ENCODE peak calls at places on chromosomes 16 and 17, in six cellular contexts. F is CD8-positive, alpha-beta T cell; D is NB4; Z is fibroblast of lung; Y is left ventricle myocardium inferior; V is pancreas. A is an unnamed sample.
A peak's percentile ranks its signal among the peaks of the same experiment; 100 is the strongest.

GRCh38 chr17:12987120-12987519 is 30.7 kb downstream of the ELAC2 start:
- DNase-seq in Z (no peak), V (no peak), F (no peak), Y (no peak), D (no peak), A (no peak)

GRCh38 chr17:21368545-21369246 is 7.5 kb upstream of the KCNJ12 start:
- DNase-seq in F (no peak), Z (no peak), Y (no peak), D (peak; percentile 96), V (no peak), A (no peak)

GRCh38 chr16:81497690-81498089 is 53.1 kb downstream of the CMIP start:
- DNase-seq in V (no peak), Y (no peak), D (no peak), Z (no peak), F (no peak), A (no peak)

GRCh38 chr17:65531508-65532431 is 29.7 kb downstream of the AXIN2 start:
- DNase-seq in F (no peak), Z (peak; percentile 91), D (no peak), Y (peak; percentile 60), V (peak; percentile 23), A (no peak)

GRCh38 chr17:35612924-35613521 is 25.9 kb downstream of the AP2B1 start:
- DNase-seq in D (peak; percentile 63), Z (peak; percentile 76), Y (no peak), V (no peak), F (peak; percentile 34), A (no peak)

GRCh38 chr16:2238396-2239230 is 2.4 kb downstream of the DNASE1L2 start:
- DNase-seq in F (no peak), Y (no peak), V (no peak), D (no peak), Z (no peak), A (no peak)

GRCh38 chr16:87076950-87077749 is 240.0 kb downstream of the C16orf95 start:
- DNase-seq in Y (peak; percentile 48), D (peak; percentile 88), Z (peak; percentile 59), V (peak; percentile 79), F (peak; percentile 15), A (no peak)

GRCh38 chr17:29593546-29594440 is 861 bp downstream of the ANKRD13B start:
- DNase-seq in Z (peak; percentile 23), D (peak; percentile 66), F (peak; percentile 39), V (no peak), Y (no peak), A (no peak)

GRCh38 chr16:19997264-19997663 is 76.4 kb downstream of the GPR139 start:
- DNase-seq in F (no peak), D (no peak), Z (no peak), V (no peak), Y (no peak), A (no peak)
- TF ChIP-seq CTCF in F (no peak), D (no peak), Z (no peak), V (no peak), Y (no peak), A (no peak)

GRCh38 chr16:69438465-69438864 is 14.0 kb downstream of the CYB5B start:
- DNase-seq in V (no peak), Z (no peak), F (no peak), D (no peak), Y (no peak), A (no peak)

GRCh38 chr16:69444873-69445517 is 20.6 kb downstream of the CYB5B start:
- DNase-seq in F (no peak), D (peak; percentile 18), V (no peak), Z (peak; percentile 73), Y (no peak), A (no peak)

GRCh38 chr16:69440236-69440635 is 15.8 kb downstream of the CYB5B start:
- DNase-seq in D (no peak), F (no peak), Z (no peak), V (no peak), Y (no peak), A (no peak)

GRCh38 chr16:69448470-69449193 is 24.2 kb downstream of the CYB5B start:
- DNase-seq in F (no peak), Z (peak; percentile 79), V (no peak), D (no peak), Y (no peak), A (no peak)

DNA sequence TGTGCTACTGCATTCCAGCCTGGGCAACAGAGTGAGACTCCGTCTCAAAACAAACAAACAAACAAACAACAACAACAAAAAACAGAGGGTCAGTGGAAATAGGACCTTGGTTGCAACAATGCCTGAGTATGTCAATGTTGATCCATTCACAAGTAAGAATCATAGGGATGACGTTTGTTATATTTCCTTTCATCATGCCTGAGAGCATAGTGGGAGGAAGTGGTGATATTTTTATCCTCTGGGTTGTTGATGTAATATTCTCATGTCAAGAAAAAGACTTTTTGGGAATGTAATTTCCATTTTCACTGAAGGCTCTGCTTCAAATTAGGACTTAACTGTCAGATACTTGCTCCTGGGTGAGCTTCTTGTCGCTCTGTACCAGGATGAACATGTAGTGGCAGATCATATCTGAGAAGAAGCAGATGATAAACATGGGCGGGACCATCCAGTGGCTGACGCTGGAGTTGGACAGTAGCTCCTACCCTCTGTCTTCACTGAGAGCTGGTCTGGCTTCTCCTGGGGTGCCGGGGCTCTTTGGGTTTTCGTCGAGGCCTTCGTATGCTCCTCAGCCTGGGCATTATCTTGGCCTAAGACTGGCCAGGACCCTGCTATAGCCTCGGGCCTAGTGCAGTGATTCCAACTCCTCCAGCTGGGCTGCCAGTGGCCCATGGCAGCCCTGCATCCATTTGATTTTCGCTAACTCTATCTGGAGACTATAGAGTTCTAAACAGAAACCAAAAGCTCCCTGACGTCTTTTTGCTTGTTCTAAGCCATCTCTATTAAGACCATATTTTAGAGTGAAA is 19.6 kb downstream of the CYB5B start:
- DNase-seq in Z (peak; percentile 64), D (no peak), V (no peak), Y (peak; percentile 24), F (peak; percentile 43), A (no peak)
- H3K4me3 ChIP-seq in Z (peak overlapping the region; percentile 43), D (no peak overlapping the region), V (no peak overlapping the region), Y (peak overlapping the region; percentile 53), F (peak overlapping the region; percentile 39), A (peak overlapping the region; percentile 0)

GRCh38 chr16:72384651-72385050 is 212.7 kb upstream of the PMFBP1 start:
- DNase-seq in V (no peak), Z (no peak), Y (no peak), F (no peak), D (no peak), A (no peak)

DNA sequence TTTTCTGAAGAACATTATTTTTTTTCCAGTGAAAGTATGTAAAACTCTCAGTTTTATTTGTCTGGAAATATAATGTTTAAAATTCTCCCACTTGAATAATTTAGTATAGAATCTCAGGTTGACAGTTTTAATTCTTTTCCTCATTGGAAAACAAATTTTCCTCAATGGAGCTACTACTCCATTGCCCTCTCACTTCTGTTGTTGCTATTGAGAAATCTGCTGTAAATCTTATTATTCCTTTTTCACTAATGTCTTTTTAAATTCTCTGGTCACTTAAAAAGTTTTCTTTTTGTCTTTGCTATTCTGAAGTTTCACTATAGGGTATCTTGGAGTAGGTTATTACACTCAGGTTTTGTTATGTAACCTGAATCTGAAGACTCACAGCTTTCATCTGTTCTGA is 216.1 kb upstream of the PMFBP1 start:
- DNase-seq in D (no peak), F (no peak), V (no peak), Z (no peak), Y (no peak), A (no peak)
- TF ChIP-seq CTCF in D (no peak), F (no peak), V (no peak), Z (no peak), Y (no peak), A (no peak)

DNA sequence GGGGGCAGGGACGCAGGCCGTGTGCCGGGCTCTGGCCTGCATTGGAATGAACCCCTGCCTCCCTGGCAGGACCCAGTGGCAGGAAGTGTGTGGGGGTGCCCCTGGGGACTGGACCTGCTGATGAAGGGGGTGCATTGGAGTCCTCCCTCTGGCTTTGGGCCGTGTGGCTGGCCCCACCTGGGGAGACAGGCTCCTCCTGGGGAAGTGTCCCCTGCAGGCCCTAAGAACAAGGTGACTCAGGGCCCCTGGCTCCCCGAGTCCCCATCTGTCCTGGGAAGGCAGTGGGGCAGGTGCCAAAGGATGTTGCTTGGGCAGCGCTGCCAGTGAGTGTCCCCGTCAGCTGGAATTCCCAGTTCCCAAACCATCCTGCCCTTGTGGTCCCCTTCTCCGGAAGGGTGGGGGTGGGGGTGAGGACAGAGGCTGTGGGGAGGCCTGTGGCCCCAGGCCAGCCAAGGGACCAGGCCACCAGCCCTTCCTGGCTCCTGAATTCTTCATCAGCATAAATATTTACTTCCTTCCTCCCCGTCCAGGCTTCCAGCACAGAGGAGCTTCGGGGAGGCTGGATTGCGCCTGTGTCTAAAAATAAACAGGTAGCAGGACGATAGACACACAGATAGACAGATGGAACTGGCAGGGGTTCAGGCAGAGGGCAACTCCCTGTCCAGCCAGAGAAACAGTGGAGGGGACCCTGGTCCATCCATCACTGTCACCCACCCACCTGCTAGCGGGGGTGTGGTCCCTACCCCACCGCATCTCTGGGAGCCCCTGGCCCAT is 12.9 kb downstream of the GLIS2 start:
- DNase-seq in F (no peak), Z (no peak), Y (peak; percentile 54), D (no peak), V (no peak), A (no peak)
- H3K4me3 ChIP-seq in F (no peak overlapping the region), Z (peak overlapping the region; percentile 51), Y (peak overlapping the region; percentile 69), D (no peak overlapping the region), V (no peak overlapping the region), A (peak overlapping the region; percentile 58)

DNA sequence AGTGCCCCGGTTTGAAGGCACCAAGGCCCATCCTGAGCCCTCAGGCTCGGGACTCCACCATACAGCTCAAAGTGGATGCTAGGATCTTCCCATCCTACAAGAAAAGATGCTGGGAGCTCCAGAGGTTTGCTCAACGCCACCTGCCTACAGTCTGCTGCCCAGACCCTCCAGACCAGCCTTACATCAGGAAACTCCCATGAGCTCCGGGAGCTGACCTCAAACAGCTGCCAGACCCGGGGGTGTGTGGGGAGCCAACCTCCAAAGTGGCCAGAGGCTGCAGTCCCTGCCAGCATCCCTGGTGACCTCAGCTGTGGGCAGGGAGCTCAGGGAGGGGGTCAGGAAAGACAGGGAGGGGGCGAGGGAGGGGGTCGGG is 43.8 kb downstream of the C16orf82 start:
- DNase-seq in D (no peak), V (no peak), Z (no peak), Y (no peak), F (no peak), A (no peak)
- TF ChIP-seq CTCF in D (no peak), V (no peak), Z (no peak), Y (no peak), F (no peak), A (no peak)

GRCh38 chr17:41956522-41956921 is 10.1 kb upstream of the CNP start:
- DNase-seq in Z (no peak), D (peak; percentile 50), Y (no peak), F (no peak), V (no peak), A (no peak)

GRCh38 chr17:41959336-41960095 is 7.1 kb upstream of the CNP start:
- DNase-seq in D (peak; percentile 90), V (no peak), F (no peak), Y (no peak), Z (peak; percentile 56), A (no peak)

GRCh38 chr17:41957869-41958231 is 8.7 kb upstream of the CNP start:
- DNase-seq in D (no peak), Z (no peak), V (no peak), Y (no peak), F (no peak), A (no peak)

GRCh38 chr17:41959030-41959335 is 7.6 kb upstream of the CNP start:
- DNase-seq in F (no peak), D (no peak), V (no peak), Y (no peak), Z (no peak), A (no peak)

GRCh38 chr17:41957058-41957868 is 9.3 kb upstream of the CNP start:
- DNase-seq in F (no peak), Z (no peak), V (no peak), Y (no peak), D (peak; percentile 70), A (no peak)
- H3K4me3 ChIP-seq in F (no peak overlapping the region), Z (no peak overlapping the region), V (no peak overlapping the region), Y (no peak overlapping the region), D (peak overlapping the region; percentile 30), A (no peak overlapping the region)

GRCh38 chr16:57755061-57755684 is 19.6 kb downstream of the KATNB1 start:
- DNase-seq in Y (peak; percentile 9), V (no peak), D (no peak), Z (no peak), F (no peak), A (no peak)
- TF ChIP-seq CTCF in Y (no peak), V (no peak), D (no peak), Z (no peak), F (no peak), A (no peak)

A was measured in epithelial cell of proximal tubule.